ENCODE peak calls at places on chromosomes 16 and 17, in seven cellular contexts. One of them, this sample, is unnamed.

GRCh38 chr17:33072421-33073175 is 81.0 kb downstream of the SPACA3 start:
- DNase-seq in NCI-H1105: no peak
- DNase-seq in Peyer's patch: no peak
- DNase-seq in NCI-H1417: no peak
- DNase-seq in stimulated activated CD4-positive, alpha-beta T cell treated with anti-CD3 and anti-CD28 coated beads, Interleukin-1b, Interleukin-23, amount 100 ng/mL, for 4 hours: no peak
- DNase-seq in CD8-positive, alpha-beta T cell: no peak
- DNase-seq in stomach: no peak
- DNase-seq in this sample: no peak

GRCh38 chr17:7237761-7238417 is 1.4 kb downstream of the PHF23 start:
- DNase-seq in NCI-H1105: peak; percentile 54
- DNase-seq in Peyer's patch: peak; percentile 89
- DNase-seq in NCI-H1417: peak; percentile 58
- DNase-seq in stimulated activated CD4-positive, alpha-beta T cell treated with anti-CD3 and anti-CD28 coated beads, Interleukin-1b, Interleukin-23, amount 100 ng/mL, for 4 hours: peak; percentile 81
- DNase-seq in CD8-positive, alpha-beta T cell: peak; percentile 83
- DNase-seq in stomach: peak; percentile 85
- DNase-seq in this sample: no peak

GRCh38 chr16:67169011-67169451 is 1.3 kb upstream of the NOL3 start:
- DNase-seq in NCI-H1105: no peak
- DNase-seq in Peyer's patch: no peak
- DNase-seq in NCI-H1417: no peak
- DNase-seq in stimulated activated CD4-positive, alpha-beta T cell treated with anti-CD3 and anti-CD28 coated beads, Interleukin-1b, Interleukin-23, amount 100 ng/mL, for 4 hours: no peak
- DNase-seq in CD8-positive, alpha-beta T cell: no peak
- DNase-seq in stomach: no peak
- DNase-seq in this sample: no peak

GRCh38 chr17:28228109-28228840 is 90.7 kb upstream of the TMEM97 start:
- DNase-seq in NCI-H1105: no peak
- DNase-seq in Peyer's patch: no peak
- DNase-seq in NCI-H1417: peak; percentile 48
- DNase-seq in stimulated activated CD4-positive, alpha-beta T cell treated with anti-CD3 and anti-CD28 coated beads, Interleukin-1b, Interleukin-23, amount 100 ng/mL, for 4 hours: no peak
- DNase-seq in CD8-positive, alpha-beta T cell: no peak
- DNase-seq in stomach: no peak
- DNase-seq in this sample: no peak

GRCh38 chr17:9195961-9196668 is 174.8 kb downstream of the NTN1 start:
- DNase-seq in NCI-H1105: no peak
- DNase-seq in Peyer's patch: no peak
- DNase-seq in NCI-H1417: peak; percentile 46
- DNase-seq in stimulated activated CD4-positive, alpha-beta T cell treated with anti-CD3 and anti-CD28 coated beads, Interleukin-1b, Interleukin-23, amount 100 ng/mL, for 4 hours: no peak
- DNase-seq in CD8-positive, alpha-beta T cell: no peak
- DNase-seq in stomach: no peak
- DNase-seq in this sample: peak; percentile 77

GRCh38 chr17:48026503-48027321 is 10.9 kb downstream of the COPZ2 start:
- DNase-seq in NCI-H1105: peak; percentile 90
- DNase-seq in Peyer's patch: peak; percentile 78
- DNase-seq in NCI-H1417: peak; percentile 72
- DNase-seq in stimulated activated CD4-positive, alpha-beta T cell treated with anti-CD3 and anti-CD28 coated beads, Interleukin-1b, Interleukin-23, amount 100 ng/mL, for 4 hours: peak; percentile 59
- DNase-seq in CD8-positive, alpha-beta T cell: peak; percentile 74
- DNase-seq in stomach: peak; percentile 83
- DNase-seq in this sample: peak; percentile 88

GRCh38 chr17:38448208-38448776 is 20.0 kb downstream of the ARHGAP23 start:
- DNase-seq in NCI-H1105: no peak
- DNase-seq in Peyer's patch: no peak
- DNase-seq in NCI-H1417: no peak
- DNase-seq in stimulated activated CD4-positive, alpha-beta T cell treated with anti-CD3 and anti-CD28 coated beads, Interleukin-1b, Interleukin-23, amount 100 ng/mL, for 4 hours: no peak
- DNase-seq in CD8-positive, alpha-beta T cell: no peak
- DNase-seq in stomach: no peak
- DNase-seq in this sample: no peak

GRCh38 chr17:47717261-47717697 is 15.8 kb upstream of the TBX21 start:
- DNase-seq in NCI-H1105: no peak
- DNase-seq in Peyer's patch: no peak
- DNase-seq in NCI-H1417: no peak
- DNase-seq in stimulated activated CD4-positive, alpha-beta T cell treated with anti-CD3 and anti-CD28 coated beads, Interleukin-1b, Interleukin-23, amount 100 ng/mL, for 4 hours: no peak
- DNase-seq in CD8-positive, alpha-beta T cell: no peak
- DNase-seq in stomach: no peak
- DNase-seq in this sample: no peak

GRCh38 chr16:30137897-30138296 is 14.9 kb upstream of the MAPK3 start:
- DNase-seq in NCI-H1105: no peak
- DNase-seq in Peyer's patch: no peak
- DNase-seq in NCI-H1417: no peak
- DNase-seq in stimulated activated CD4-positive, alpha-beta T cell treated with anti-CD3 and anti-CD28 coated beads, Interleukin-1b, Interleukin-23, amount 100 ng/mL, for 4 hours: no peak
- DNase-seq in CD8-positive, alpha-beta T cell: no peak
- DNase-seq in stomach: no peak
- DNase-seq in this sample: no peak

GRCh38 chr17:75846701-75847594 is 2.7 kb upstream of the UNC13D start:
- DNase-seq in NCI-H1105: no peak
- DNase-seq in Peyer's patch: no peak
- DNase-seq in NCI-H1417: no peak
- DNase-seq in stimulated activated CD4-positive, alpha-beta T cell treated with anti-CD3 and anti-CD28 coated beads, Interleukin-1b, Interleukin-23, amount 100 ng/mL, for 4 hours: no peak
- DNase-seq in CD8-positive, alpha-beta T cell: no peak
- DNase-seq in stomach: no peak
- DNase-seq in this sample: no peak

GRCh38 chr17:80856863-80857488 is 134.7 kb upstream of the CHMP6 start:
- DNase-seq in NCI-H1105: no peak
- DNase-seq in Peyer's patch: no peak
- DNase-seq in NCI-H1417: no peak
- DNase-seq in stimulated activated CD4-positive, alpha-beta T cell treated with anti-CD3 and anti-CD28 coated beads, Interleukin-1b, Interleukin-23, amount 100 ng/mL, for 4 hours: no peak
- DNase-seq in CD8-positive, alpha-beta T cell: no peak
- DNase-seq in stomach: no peak
- DNase-seq in this sample: no peak

GRCh38 chr17:17833664-17834357 is 3.0 kb downstream of the SREBF1 start:
- DNase-seq in NCI-H1105: no peak
- DNase-seq in Peyer's patch: no peak
- DNase-seq in NCI-H1417: no peak
- DNase-seq in stimulated activated CD4-positive, alpha-beta T cell treated with anti-CD3 and anti-CD28 coated beads, Interleukin-1b, Interleukin-23, amount 100 ng/mL, for 4 hours: no peak
- DNase-seq in CD8-positive, alpha-beta T cell: no peak
- DNase-seq in stomach: no peak
- DNase-seq in this sample: no peak

GRCh38 chr17:65794572-65794971 is 233.1 kb upstream of the AXIN2 start:
- DNase-seq in NCI-H1105: peak; percentile 34
- DNase-seq in Peyer's patch: no peak
- DNase-seq in NCI-H1417: peak; percentile 16
- DNase-seq in stimulated activated CD4-positive, alpha-beta T cell treated with anti-CD3 and anti-CD28 coated beads, Interleukin-1b, Interleukin-23, amount 100 ng/mL, for 4 hours: no peak
- DNase-seq in CD8-positive, alpha-beta T cell: no peak
- DNase-seq in stomach: peak; percentile 38
- DNase-seq in this sample: no peak

GRCh38 chr16:55248494-55248893 is 75.5 kb upstream of the IRX6 start:
- DNase-seq in NCI-H1105: no peak
- DNase-seq in Peyer's patch: no peak
- DNase-seq in NCI-H1417: no peak
- DNase-seq in stimulated activated CD4-positive, alpha-beta T cell treated with anti-CD3 and anti-CD28 coated beads, Interleukin-1b, Interleukin-23, amount 100 ng/mL, for 4 hours: no peak
- DNase-seq in CD8-positive, alpha-beta T cell: no peak
- DNase-seq in stomach: no peak
- DNase-seq in this sample: no peak

GRCh38 chr17:76598004-76598439 is 12.4 kb upstream of the ST6GALNAC2 start:
- DNase-seq in NCI-H1105: peak; percentile 42
- DNase-seq in Peyer's patch: no peak
- DNase-seq in NCI-H1417: peak; percentile 58
- DNase-seq in stimulated activated CD4-positive, alpha-beta T cell treated with anti-CD3 and anti-CD28 coated beads, Interleukin-1b, Interleukin-23, amount 100 ng/mL, for 4 hours: no peak
- DNase-seq in CD8-positive, alpha-beta T cell: no peak
- DNase-seq in stomach: no peak
- DNase-seq in this sample: no peak

GRCh38 chr16:86033016-86033474 is 134.1 kb downstream of the IRF8 start:
- DNase-seq in NCI-H1105: no peak
- DNase-seq in Peyer's patch: no peak
- DNase-seq in NCI-H1417: no peak
- DNase-seq in stimulated activated CD4-positive, alpha-beta T cell treated with anti-CD3 and anti-CD28 coated beads, Interleukin-1b, Interleukin-23, amount 100 ng/mL, for 4 hours: no peak
- DNase-seq in CD8-positive, alpha-beta T cell: no peak
- DNase-seq in stomach: no peak
- DNase-seq in this sample: no peak

GRCh38 chr16:77850637-77851330 is 62.4 kb downstream of the VAT1L start:
- DNase-seq in NCI-H1105: no peak
- DNase-seq in Peyer's patch: no peak
- DNase-seq in NCI-H1417: no peak
- DNase-seq in stimulated activated CD4-positive, alpha-beta T cell treated with anti-CD3 and anti-CD28 coated beads, Interleukin-1b, Interleukin-23, amount 100 ng/mL, for 4 hours: no peak
- DNase-seq in CD8-positive, alpha-beta T cell: no peak
- DNase-seq in stomach: no peak
- DNase-seq in this sample: no peak

GRCh38 chr17:2867441-2868424 is 71.5 kb downstream of the RAP1GAP2 start:
- DNase-seq in NCI-H1105: no peak
- DNase-seq in Peyer's patch: no peak
- DNase-seq in NCI-H1417: no peak
- DNase-seq in stimulated activated CD4-positive, alpha-beta T cell treated with anti-CD3 and anti-CD28 coated beads, Interleukin-1b, Interleukin-23, amount 100 ng/mL, for 4 hours: no peak
- DNase-seq in CD8-positive, alpha-beta T cell: no peak
- DNase-seq in stomach: no peak
- DNase-seq in this sample: no peak

GRCh38 chr17:39606434-39607056 is 1.2 kb downstream of the NEUROD2 start:
- DNase-seq in NCI-H1105: no peak
- DNase-seq in Peyer's patch: no peak
- DNase-seq in NCI-H1417: peak; percentile 58
- DNase-seq in stimulated activated CD4-positive, alpha-beta T cell treated with anti-CD3 and anti-CD28 coated beads, Interleukin-1b, Interleukin-23, amount 100 ng/mL, for 4 hours: no peak
- DNase-seq in CD8-positive, alpha-beta T cell: no peak
- DNase-seq in stomach: no peak
- DNase-seq in this sample: no peak

GRCh38 chr16:58331024-58331707 is 36.3 kb upstream of the PRSS54 start:
- DNase-seq in NCI-H1105: no peak
- DNase-seq in Peyer's patch: no peak
- DNase-seq in NCI-H1417: no peak
- DNase-seq in stimulated activated CD4-positive, alpha-beta T cell treated with anti-CD3 and anti-CD28 coated beads, Interleukin-1b, Interleukin-23, amount 100 ng/mL, for 4 hours: no peak
- DNase-seq in CD8-positive, alpha-beta T cell: no peak
- DNase-seq in stomach: no peak
- DNase-seq in this sample: no peak